ENCODE peak calls at places on chromosome 16, in seven cellular contexts. H is lower lobe of right lung; S is T-helper 1 cell; R is kidney; D is activated T-cell treated with anti-CD3 and anti-CD28 coated beads, Interleukin-2, amount 50 U/mL, for 72 hours; V is stimulated activated CD8-positive, alpha-beta memory T cell treated with anti-CD3 and anti-CD28 coated beads, Interleukin-15, amount 100 ng/mL, for 1 hour; M is KBM-7. Y is an unnamed sample.

GRCh38 chr16:47779201-47780016 is 318.3 kb downstream of the PHKB start:
- DNase-seq in D (peak; percentile 7), M (peak; percentile 32), R (peak; percentile 51), H (no peak), V (no peak), S (peak; percentile 43), Y (peak; percentile 16)

GRCh38 chr16:27285676-27286196 is 17.2 kb upstream of the NSMCE1 start:
- DNase-seq in M (peak; percentile 38), R (no peak), V (no peak), D (no peak), S (no peak), H (no peak), Y (no peak)

GRCh38 chr16:76910931-76911330 is 280.1 kb upstream of the MON1B start:
- DNase-seq in H (no peak), R (no peak), D (no peak), M (no peak), V (no peak), S (no peak), Y (no peak)

GRCh38 chr16:82344157-82344556 is 174.1 kb upstream of the MPHOSPH6 start:
- DNase-seq in V (no peak), H (no peak), R (no peak), M (no peak), D (no peak), S (no peak), Y (no peak)

GRCh38 chr16:72128701-72129100 is 35.1 kb downstream of the DHX38 start:
- DNase-seq in M (no peak), R (no peak), D (no peak), H (no peak), V (no peak), S (no peak), Y (no peak)

GRCh38 chr16:71260995-71261394 is 28.2 kb downstream of the CMTR2 start:
- DNase-seq in V (no peak), D (no peak), H (no peak), M (no peak), S (no peak), R (no peak), Y (no peak)

GRCh38 chr16:68645494-68646388 is 631 bp downstream of the CDH3 start:
- DNase-seq in H (peak; percentile 48), M (no peak), V (no peak), D (peak; percentile 10), S (no peak), R (peak; percentile 72), Y (no peak)

GRCh38 chr16:57755061-57755684 is 19.6 kb downstream of the KATNB1 start:
- DNase-seq in D (no peak), R (peak; percentile 67), H (peak; percentile 44), S (no peak), M (no peak), V (no peak), Y (no peak)

GRCh38 chr16:74309789-74310781 is 13.5 kb downstream of the PSMD7 start:
- DNase-seq in S (peak; percentile 29), M (peak; percentile 69), V (no peak), R (no peak), D (peak; percentile 10), H (no peak), Y (peak; percentile 16)

GRCh38 chr16:65725156-65725845 is 603.4 kb upstream of the CDH11 start:
- DNase-seq in V (no peak), M (no peak), R (no peak), S (no peak), D (no peak), H (no peak), Y (no peak)

GRCh38 chr16:85724936-85725335 is 26.0 kb downstream of the C16orf74 start:
- DNase-seq in R (no peak), S (no peak), M (no peak), H (no peak), V (no peak), D (no peak), Y (no peak)

GRCh38 chr16:12157510-12158093 is 181.1 kb downstream of the SNX29 start:
- DNase-seq in H (no peak), S (no peak), V (no peak), R (no peak), D (no peak), M (no peak), Y (no peak)

GRCh38 chr16:23803591-23804123 is 32.1 kb upstream of the PRKCB start:
- DNase-seq in H (peak; percentile 70), M (peak; percentile 76), D (peak; percentile 64), R (peak; percentile 71), V (peak; percentile 58), S (peak; percentile 73), Y (no peak)

GRCh38 chr16:70725024-70725911 is 39.4 kb upstream of the MTSS2 start:
- DNase-seq in V (no peak), S (no peak), R (peak; percentile 81), D (no peak), M (no peak), H (peak; percentile 81), Y (no peak)

GRCh38 chr16:27378871-27379580 is 22.9 kb upstream of the IL21R start:
- DNase-seq in M (peak; percentile 42), H (no peak), R (no peak), D (peak; percentile 70), S (peak; percentile 85), V (no peak), Y (no peak)

GRCh38 chr16:46745594-46745993 is 2.5 kb downstream of the MYLK3 start:
- DNase-seq in V (no peak), H (no peak), R (no peak), D (no peak), S (no peak), M (no peak), Y (no peak)

GRCh38 chr16:54542805-54543504 is 256.4 kb upstream of the IRX3 start:
- DNase-seq in H (no peak), S (no peak), M (no peak), R (no peak), D (no peak), V (no peak), Y (no peak)